ENCODE peak calls at places on chromosomes 1 and 21, in nine cellular contexts. W is naive thymus-derived CD4-positive, alpha-beta T cell; R is tibial nerve; H is spleen; C is hepatocyte; Q is aorta; J is esophagus squamous epithelium; E is left ventricle myocardium inferior; V is stomach. A is an unnamed sample. For H3K4me1, the result is how much of the 10 kb centered on the place peaks cover.

GRCh38 chr1:201381130-201381529 is 3.6 kb upstream of the TNNT2 start:
- DNase-seq in W (no peak), E (no peak), H (no peak), Q (no peak), J (no peak), V (peak), C (no peak), R (no peak), A (peak)

GRCh38 chr1:116682641-116683221 is 15.2 kb upstream of the IGSF3 start:
- DNase-seq in W (no peak), R (no peak), H (no peak), V (no peak), J (no peak), C (no peak), Q (no peak), E (no peak), A (no peak)

GRCh38 chr1:19644761-19645543 is 841 bp downstream of the NBL1 start:
- DNase-seq in H (no peak), V (peak), R (no peak), W (peak), C (peak), E (peak), Q (peak), J (no peak), A (no peak)

GRCh38 chr1:114597949-114598348 is 16.5 kb upstream of the BCAS2 start:
- DNase-seq in H (no peak), C (no peak), Q (no peak), V (no peak), J (no peak), R (no peak), E (no peak), W (no peak), A (no peak)

GRCh38 chr1:230079211-230079590 is 12.2 kb downstream of the GALNT2 start:
- DNase-seq in C (no peak), R (no peak), Q (no peak), E (no peak), V (no peak), J (no peak), H (no peak), W (no peak), A (no peak)

GRCh38 chr1:214317300-214317699 is 36.3 kb downstream of the SMYD2 start:
- DNase-seq in H (no peak), Q (no peak), C (no peak), J (no peak), R (no peak), E (no peak), V (no peak), W (no peak), A (no peak)

GRCh38 chr1:47875831-47876586 is 121.2 kb downstream of the TRABD2B start:
- DNase-seq in J (no peak), C (peak), W (no peak), Q (no peak), E (no peak), R (no peak), H (no peak), V (no peak), A (peak)

GRCh38 chr1:24486296-24487065 is 16.2 kb upstream of the RCAN3 start:
- DNase-seq in Q (no peak), J (no peak), H (no peak), V (no peak), E (no peak), W (peak), C (no peak), R (no peak), A (no peak)

GRCh38 chr1:226640288-226640687 is 91.7 kb downstream of the STUM start:
- DNase-seq in E (no peak), V (no peak), J (no peak), R (no peak), Q (peak), H (peak), W (no peak), C (no peak), A (no peak)

GRCh38 chr1:201312298-201312697 is 29.0 kb downstream of the PKP1 start:
- DNase-seq in R (no peak), V (no peak), H (no peak), W (no peak), E (no peak), J (no peak), C (no peak), Q (no peak), A (no peak)

GRCh38 chr1:234604726-234605492 is 5.1 kb downstream of the IRF2BP2 start:
- DNase-seq in W (no peak), Q (no peak), V (no peak), H (no peak), J (no peak), C (no peak), R (no peak), E (no peak), A (no peak)

GRCh38 chr21:32771134-32771523 is 426 bp downstream of the PAXBP1 start:
- DNase-seq in H (peak), E (peak), Q (peak), R (peak), C (peak), W (no peak), J (no peak), V (peak), A (peak)

GRCh38 chr1:1069711-1070676 is 4.1 kb downstream of the RNF223 start:
- DNase-seq in J (no peak), C (no peak), W (no peak), E (no peak), H (peak), V (no peak), Q (no peak), R (no peak), A (no peak)

GRCh38 chr1:147669475-147670318 is 627 bp downstream of the ACP6 start:
- DNase-seq in Q (peak), C (peak), W (peak), J (no peak), H (peak), E (peak), R (peak), V (peak), A (peak)

GRCh38 chr1:215635827-215636226 is 68.7 kb downstream of the KCTD3 start:
- DNase-seq in J (no peak), E (no peak), H (no peak), C (peak), W (no peak), V (no peak), R (no peak), Q (no peak), A (no peak)

GRCh38 chr1:203273869-203274602 is 31.3 kb upstream of the BTG2 start:
- DNase-seq in R (no peak), H (peak), V (peak), C (peak), J (no peak), Q (no peak), W (no peak), E (peak), A (peak)

GRCh38 chr1:25522240-25522639 is 21.2 kb upstream of the LDLRAP1 start:
- DNase-seq in V (no peak), H (peak), W (no peak), C (no peak), R (no peak), Q (no peak), J (no peak), E (no peak), A (no peak)

GRCh38 chr1:5312299-5312686 is 657.9 kb downstream of the AJAP1 start:
- DNase-seq in R (no peak), C (no peak), J (no peak), E (no peak), V (no peak), Q (no peak), W (no peak), H (no peak), A (no peak)

GRCh38 chr1:28412731-28413130 is 43.2 kb downstream of the PHACTR4 start:
- DNase-seq in E (no peak), W (no peak), H (no peak), R (no peak), Q (no peak), V (no peak), J (no peak), C (no peak), A (no peak)

GRCh38 chr1:117363591-117364048 is 3.6 kb upstream of the MAN1A2 start:
- DNase-seq in V (no peak), R (no peak), J (no peak), C (no peak), Q (no peak), W (no peak), E (no peak), H (no peak), A (no peak)

GRCh38 chr1:203158423-203158822 is 17.2 kb downstream of the MYBPH start:
- DNase-seq in H (no peak), W (no peak), Q (no peak), R (no peak), E (no peak), V (no peak), J (no peak), C (no peak), A (no peak)

GRCh38 chr1:36511804-36512798 is 29.4 kb upstream of the CSF3R start:
- DNase-seq in V (no peak), Q (no peak), J (no peak), H (no peak), R (no peak), W (no peak), E (no peak), C (no peak), A (no peak)

GRCh38 chr1:53372501-53372951 is 44.7 kb upstream of the LRP8 start:
- DNase-seq in R (no peak), E (no peak), V (peak), H (peak), C (no peak), W (no peak), Q (peak), J (no peak), A (no peak)

GRCh38 chr1:31955917-31956736 is 18.0 kb upstream of the PTP4A2 start:
- DNase-seq in Q (peak), C (peak), R (peak), V (peak), H (peak), J (peak), W (no peak), E (peak), A (peak)

GRCh38 chr1:226741009-226741408 is 1.9 kb upstream of the ITPKB start:
- DNase-seq in J (no peak), W (no peak), Q (no peak), V (no peak), E (no peak), R (no peak), C (no peak), H (no peak), A (peak)

GRCh38 chr1:3956527-3957170 is 56.6 kb upstream of the C1orf174 start:
- DNase-seq in C (no peak), V (no peak), Q (no peak), W (no peak), R (no peak), E (no peak), J (no peak), H (no peak), A (no peak)

GRCh38 chr1:216818284-216818683 is 95.1 kb upstream of the ESRRG start:
- DNase-seq in R (no peak), J (no peak), C (no peak), E (no peak), V (no peak), Q (no peak), H (no peak), W (no peak), A (peak)

GRCh38 chr1:99457381-99458165 is 188.3 kb upstream of the PALMD start:
- DNase-seq in Q (no peak), J (no peak), V (no peak), W (no peak), R (no peak), C (no peak), H (no peak), E (no peak), A (no peak)

GRCh38 chr1:193325771-193326170 is 139.4 kb upstream of the B3GALT2 start:
- DNase-seq in W (no peak), E (no peak), H (no peak), Q (no peak), J (no peak), V (no peak), C (no peak), R (no peak), A (no peak)

GRCh38 chr1:46506470-46507219 is 17.0 kb downstream of the DMBX1 start:
- DNase-seq in V (no peak), E (no peak), C (no peak), J (no peak), Q (no peak), H (no peak), W (no peak), R (no peak), A (no peak)

GRCh38 chr1:216057080-216057479 is 366.2 kb downstream of the USH2A start:
- DNase-seq in H (no peak), R (no peak), E (no peak), C (no peak), V (no peak), J (no peak), W (no peak), Q (no peak), A (no peak)

GRCh38 chr1:11774753-11775152 is 12.8 kb downstream of the C1orf167 start:
- DNase-seq in Q (no peak), V (no peak), R (no peak), H (no peak), J (no peak), C (no peak), E (no peak), W (no peak), A (no peak)

GRCh38 chr1:166900987-166901386 is 24.9 kb upstream of the TADA1 start:
- DNase-seq in J (no peak), W (no peak), C (no peak), E (no peak), H (no peak), Q (no peak), R (no peak), V (no peak), A (no peak)

GRCh38 chr1:12134716-12135115 is 32.1 kb upstream of the TNFRSF1B start:
- DNase-seq in C (no peak), R (no peak), E (no peak), V (no peak), Q (no peak), W (no peak), H (peak), J (no peak), A (no peak)

GRCh38 chr1:201645956-201646355 is 107.0 kb downstream of the NAV1 start:
- DNase-seq in H (no peak), R (no peak), C (no peak), W (no peak), V (no peak), Q (no peak), J (no peak), E (no peak), A (no peak)

GRCh38 chr1:26775666-26776065 is 12.1 kb upstream of the PIGV start:
- DNase-seq in V (no peak), H (no peak), J (no peak), Q (no peak), W (no peak), E (no peak), R (no peak), C (no peak), A (no peak)

GRCh38 chr1:30058966-30059365 is 664.4 kb downstream of the MATN1 start:
- DNase-seq in J (no peak), Q (no peak), H (no peak), W (no peak), C (peak), E (no peak), V (no peak), R (no peak), A (no peak)

GRCh38 chr1:54301494-54301893 is 101.5 kb downstream of the MRPL37 start:
- DNase-seq in E (no peak), Q (no peak), H (no peak), W (no peak), J (no peak), C (no peak), R (no peak), V (no peak), A (peak)

GRCh38 chr1:226975909-226976670 is 36.0 kb downstream of the COQ8A start:
- DNase-seq in H (no peak), Q (no peak), E (no peak), V (no peak), J (no peak), R (no peak), W (no peak), C (no peak), A (no peak)

GRCh38 chr21:45365608-45366241 is 39.2 kb upstream of the COL18A1 start:
- DNase-seq in E (no peak), Q (no peak), V (no peak), J (no peak), H (no peak), W (no peak), C (peak), R (no peak), A (no peak)

DNA sequence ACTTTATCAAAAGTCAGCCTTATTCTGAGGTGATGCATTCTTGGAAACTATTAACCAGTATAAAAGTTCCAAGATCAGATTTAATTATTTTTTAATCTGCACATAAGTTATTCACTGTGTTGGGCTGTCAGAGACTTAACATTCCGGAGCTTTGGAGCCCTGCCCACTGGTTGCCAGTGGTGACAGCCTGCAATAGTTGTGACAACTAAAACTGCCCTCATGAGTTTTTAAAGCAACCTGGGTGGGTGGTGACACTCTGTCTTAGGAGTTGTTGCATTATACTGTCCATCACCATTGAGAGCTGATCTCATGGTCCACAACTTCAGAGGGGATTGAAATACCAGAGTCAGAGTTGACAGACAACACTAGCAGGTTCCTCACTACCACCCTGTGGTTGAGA is 653.9 kb upstream of the USP24 start:
- DNase-seq in W (no peak), Q (peak), E (peak), V (no peak), H (no peak), J (no peak), C (no peak), R (peak), A (peak)
- H3K4me1 ChIP-seq in W (under half), Q (under half), E (under half), V (under half), H (under half), J (under half), C (under half), R (under half), A (under half)

GRCh38 chr21:35020902-35021301 is 28.2 kb downstream of the RUNX1 start:
- DNase-seq in J (no peak), V (no peak), R (no peak), H (no peak), C (no peak), E (no peak), Q (no peak), W (no peak), A (no peak)
- H3K4me1 ChIP-seq in J (under half), V (under half), R (under half), H (under half), C (under half), E (under half), Q (under half), W (half or more), A (under half)

GRCh38 chr1:112704908-112705627 is 1.9 kb downstream of the RHOC start:
- DNase-seq in H (peak), Q (peak), C (peak), V (peak), E (peak), W (peak), R (peak), J (no peak), A (peak)
- H3K4me1 ChIP-seq in H (half or more), Q (under half), C (under half), V (half or more), E (half or more), W (under half), R (under half), J (half or more), A (under half)

GRCh38 chr1:165854101-165854845 is 26.9 kb downstream of the UCK2 start:
- DNase-seq in J (no peak), R (no peak), Q (no peak), C (peak), E (no peak), V (no peak), H (no peak), W (no peak), A (no peak)
- H3K4me1 ChIP-seq in J (under half), R (under half), Q (under half), C (under half), E (half or more), V (under half), H (under half), W (under half), A (under half)

GRCh38 chr1:93594603-93594880 is 87.1 kb downstream of the BCAR3 start:
- DNase-seq in J (no peak), H (no peak), Q (no peak), E (no peak), R (no peak), V (no peak), C (no peak), W (no peak), A (no peak)
- H3K4me1 ChIP-seq in J (under half), H (under half), Q (under half), E (half or more), R (under half), V (half or more), C (half or more), W (under half), A (under half)

GRCh38 chr1:164771001-164771550 is 212.1 kb downstream of the PBX1 start:
- DNase-seq in J (no peak), W (no peak), V (no peak), Q (no peak), C (no peak), E (no peak), H (no peak), R (no peak), A (no peak)

GRCh38 chr1:164772635-164773034 is 213.7 kb downstream of the PBX1 start:
- DNase-seq in C (peak), E (peak), V (peak), J (no peak), R (no peak), Q (peak), W (no peak), H (no peak), A (peak)

GRCh38 chr1:164770149-164770529 is 211.2 kb downstream of the PBX1 start:
- DNase-seq in V (no peak), R (no peak), E (no peak), C (no peak), Q (no peak), W (no peak), H (no peak), J (no peak), A (no peak)

GRCh38 chr1:164773146-164773545 is 214.2 kb downstream of the PBX1 start:
- DNase-seq in H (no peak), C (no peak), Q (no peak), V (no peak), R (no peak), W (no peak), J (no peak), E (no peak), A (no peak)

DNA sequence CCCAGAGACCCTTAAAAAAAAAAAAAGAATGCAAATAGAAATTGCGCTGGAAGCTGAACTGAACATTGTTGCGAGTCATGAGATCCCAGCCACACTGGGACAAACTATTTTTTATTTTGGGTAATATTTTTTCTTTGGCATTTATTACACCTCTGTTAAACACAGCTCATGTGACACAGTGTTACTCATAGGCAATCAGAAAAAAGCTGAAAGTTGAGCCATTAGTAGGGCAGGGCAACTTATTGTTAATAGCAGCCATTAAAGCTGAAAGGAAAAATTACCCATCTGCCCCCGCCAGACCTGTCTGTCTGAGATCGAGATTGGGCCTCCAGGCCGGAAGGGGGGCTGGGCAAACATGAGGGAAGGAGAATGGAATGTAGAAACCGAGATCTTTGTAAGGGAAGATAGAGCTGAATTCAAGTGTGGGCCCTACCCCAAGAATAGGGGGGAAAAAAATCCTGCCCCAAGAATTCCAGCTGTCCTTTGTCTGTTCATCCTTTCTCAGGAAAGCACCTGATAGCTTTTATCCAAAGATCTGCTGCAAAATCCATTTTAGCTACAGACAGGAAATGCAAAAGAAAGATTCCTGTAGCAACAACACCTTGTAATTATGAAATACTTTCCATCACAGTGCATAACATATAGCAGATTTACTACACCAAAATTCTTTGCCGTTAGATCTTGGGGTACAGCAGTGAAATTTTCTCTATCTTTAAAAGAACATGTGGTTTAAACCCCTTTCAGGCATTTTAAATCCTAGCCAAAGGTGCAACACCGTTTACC is 212.8 kb downstream of the PBX1 start:
- DNase-seq in E (no peak), H (no peak), W (no peak), R (no peak), Q (no peak), V (no peak), J (no peak), C (peak), A (peak)
- H3K4me1 ChIP-seq in E (half or more), H (under half), W (under half), R (under half), Q (under half), V (half or more), J (under half), C (half or more), A (under half)

GRCh38 chr1:111202366-111202706 is 1.9 kb upstream of the DENND2D start:
- DNase-seq in E (no peak), C (no peak), Q (no peak), J (no peak), H (no peak), V (peak), W (no peak), R (no peak), A (no peak)
- H3K4me1 ChIP-seq in E (under half), C (under half), Q (under half), J (under half), H (half or more), V (half or more), W (under half), R (under half), A (under half)

A was measured in thyroid gland.